ENCODE peak calls at places on chromosomes 16 and 17, in nine cellular contexts. One of them, this sample, is unnamed.

GRCh38 chr16:3095869-3096268 is 3.2 kb downstream of the ZSCAN10 start:
- DNase-seq in dermis microvascular lymphatic vessel endothelial cell: peak
- DNase-seq in endothelial cell: no peak
- DNase-seq in H4: no peak
- DNase-seq in fibroblast of lung: no peak
- DNase-seq in effector CD4-positive, alpha-beta T cell: peak
- DNase-seq in ovary: no peak
- DNase-seq in GM12865: peak
- DNase-seq in nucleus accumbens: no peak
- DNase-seq in this sample: no peak

GRCh38 chr17:54177606-54178308 is 355.0 kb downstream of the KIF2B start:
- DNase-seq in ovary: no peak
- DNase-seq in H4: no peak
- DNase-seq in endothelial cell: no peak
- DNase-seq in nucleus accumbens: no peak
- DNase-seq in GM12865: no peak
- DNase-seq in dermis microvascular lymphatic vessel endothelial cell: no peak
- DNase-seq in effector CD4-positive, alpha-beta T cell: no peak
- DNase-seq in fibroblast of lung: no peak
- DNase-seq in this sample: no peak

GRCh38 chr17:81518113-81518784 is 5.7 kb upstream of the ACTG1 start:
- DNase-seq in endothelial cell: no peak
- DNase-seq in fibroblast of lung: no peak
- DNase-seq in nucleus accumbens: no peak
- DNase-seq in H4: no peak
- DNase-seq in ovary: no peak
- DNase-seq in effector CD4-positive, alpha-beta T cell: no peak
- DNase-seq in dermis microvascular lymphatic vessel endothelial cell: no peak
- DNase-seq in GM12865: peak
- DNase-seq in this sample: no peak

GRCh38 chr17:73189417-73190099 is 3.3 kb upstream of the COG1 start:
- DNase-seq in H4: peak
- DNase-seq in endothelial cell: peak
- DNase-seq in ovary: no peak
- DNase-seq in dermis microvascular lymphatic vessel endothelial cell: peak
- DNase-seq in nucleus accumbens: no peak
- DNase-seq in effector CD4-positive, alpha-beta T cell: no peak
- DNase-seq in GM12865: peak
- DNase-seq in fibroblast of lung: peak
- DNase-seq in this sample: no peak

GRCh38 chr16:15032547-15033308 is 23.1 kb downstream of the NTAN1 start:
- DNase-seq in H4: no peak
- DNase-seq in endothelial cell: no peak
- DNase-seq in fibroblast of lung: peak
- DNase-seq in ovary: no peak
- DNase-seq in dermis microvascular lymphatic vessel endothelial cell: peak
- DNase-seq in effector CD4-positive, alpha-beta T cell: no peak
- DNase-seq in nucleus accumbens: no peak
- DNase-seq in GM12865: no peak
- DNase-seq in this sample: peak

GRCh38 chr16:48347191-48347860 is 37.9 kb downstream of the SIAH1 start:
- DNase-seq in nucleus accumbens: no peak
- DNase-seq in effector CD4-positive, alpha-beta T cell: no peak
- DNase-seq in ovary: no peak
- DNase-seq in H4: no peak
- DNase-seq in dermis microvascular lymphatic vessel endothelial cell: no peak
- DNase-seq in endothelial cell: no peak
- DNase-seq in GM12865: no peak
- DNase-seq in fibroblast of lung: no peak
- DNase-seq in this sample: no peak

GRCh38 chr16:9123871-9124270 is 32.4 kb downstream of the HAPSTR1 start:
- DNase-seq in dermis microvascular lymphatic vessel endothelial cell: no peak
- DNase-seq in ovary: no peak
- DNase-seq in nucleus accumbens: no peak
- DNase-seq in GM12865: peak
- DNase-seq in effector CD4-positive, alpha-beta T cell: no peak
- DNase-seq in H4: no peak
- DNase-seq in fibroblast of lung: peak
- DNase-seq in endothelial cell: no peak
- DNase-seq in this sample: peak

GRCh38 chr17:75799402-75799801 is 14.8 kb downstream of the UNK start:
- DNase-seq in dermis microvascular lymphatic vessel endothelial cell: no peak
- DNase-seq in nucleus accumbens: no peak
- DNase-seq in GM12865: no peak
- DNase-seq in ovary: no peak
- DNase-seq in fibroblast of lung: no peak
- DNase-seq in effector CD4-positive, alpha-beta T cell: no peak
- DNase-seq in endothelial cell: no peak
- DNase-seq in H4: no peak
- DNase-seq in this sample: peak

GRCh38 chr17:55735784-55736405 is 13.2 kb upstream of the TMEM100 start:
- DNase-seq in H4: peak
- DNase-seq in nucleus accumbens: no peak
- DNase-seq in GM12865: peak
- DNase-seq in fibroblast of lung: peak
- DNase-seq in ovary: peak
- DNase-seq in effector CD4-positive, alpha-beta T cell: no peak
- DNase-seq in endothelial cell: peak
- DNase-seq in dermis microvascular lymphatic vessel endothelial cell: peak
- DNase-seq in this sample: peak

GRCh38 chr17:73757324-73757942 is 113.2 kb upstream of the SDK2 start:
- DNase-seq in ovary: no peak
- DNase-seq in endothelial cell: no peak
- DNase-seq in H4: no peak
- DNase-seq in effector CD4-positive, alpha-beta T cell: no peak
- DNase-seq in dermis microvascular lymphatic vessel endothelial cell: no peak
- DNase-seq in nucleus accumbens: no peak
- DNase-seq in fibroblast of lung: no peak
- DNase-seq in GM12865: no peak
- DNase-seq in this sample: no peak

GRCh38 chr16:58196898-58197313 is 1.0 kb downstream of the CSNK2A2 start:
- DNase-seq in H4: no peak
- DNase-seq in fibroblast of lung: peak
- DNase-seq in GM12865: no peak
- DNase-seq in ovary: no peak
- DNase-seq in nucleus accumbens: no peak
- DNase-seq in endothelial cell: no peak
- DNase-seq in dermis microvascular lymphatic vessel endothelial cell: peak
- DNase-seq in effector CD4-positive, alpha-beta T cell: no peak
- DNase-seq in this sample: no peak

GRCh38 chr17:68344701-68345136 is 53.4 kb downstream of the ARSG start:
- DNase-seq in dermis microvascular lymphatic vessel endothelial cell: no peak
- DNase-seq in GM12865: no peak
- DNase-seq in fibroblast of lung: no peak
- DNase-seq in ovary: no peak
- DNase-seq in effector CD4-positive, alpha-beta T cell: peak
- DNase-seq in endothelial cell: no peak
- DNase-seq in H4: peak
- DNase-seq in nucleus accumbens: no peak
- DNase-seq in this sample: no peak

GRCh38 chr16:73031155-73031866 is 16.6 kb downstream of the ZFHX3 start:
- DNase-seq in effector CD4-positive, alpha-beta T cell: no peak
- DNase-seq in nucleus accumbens: no peak
- DNase-seq in dermis microvascular lymphatic vessel endothelial cell: no peak
- DNase-seq in H4: peak
- DNase-seq in endothelial cell: no peak
- DNase-seq in GM12865: no peak
- DNase-seq in fibroblast of lung: no peak
- DNase-seq in ovary: no peak
- DNase-seq in this sample: no peak

GRCh38 chr16:20750558-20750957 is 8.9 kb upstream of the THUMPD1 start:
- DNase-seq in effector CD4-positive, alpha-beta T cell: no peak
- DNase-seq in nucleus accumbens: no peak
- DNase-seq in dermis microvascular lymphatic vessel endothelial cell: no peak
- DNase-seq in ovary: no peak
- DNase-seq in GM12865: no peak
- DNase-seq in endothelial cell: no peak
- DNase-seq in H4: no peak
- DNase-seq in fibroblast of lung: no peak
- DNase-seq in this sample: no peak

GRCh38 chr16:75256871-75257343 is 5.5 kb upstream of the BCAR1 start:
- DNase-seq in GM12865: no peak
- DNase-seq in nucleus accumbens: no peak
- DNase-seq in dermis microvascular lymphatic vessel endothelial cell: peak
- DNase-seq in H4: no peak
- DNase-seq in fibroblast of lung: peak
- DNase-seq in effector CD4-positive, alpha-beta T cell: no peak
- DNase-seq in ovary: no peak
- DNase-seq in endothelial cell: no peak
- DNase-seq in this sample: no peak

GRCh38 chr17:41655611-41656111 is 31.3 kb upstream of the KRT17 start:
- DNase-seq in effector CD4-positive, alpha-beta T cell: no peak
- DNase-seq in GM12865: no peak
- DNase-seq in dermis microvascular lymphatic vessel endothelial cell: no peak
- DNase-seq in H4: no peak
- DNase-seq in fibroblast of lung: no peak
- DNase-seq in endothelial cell: no peak
- DNase-seq in ovary: no peak
- DNase-seq in nucleus accumbens: no peak
- DNase-seq in this sample: peak

GRCh38 chr17:2703606-2704005 is 8.0 kb downstream of the CLUH start:
- DNase-seq in nucleus accumbens: no peak
- DNase-seq in fibroblast of lung: no peak
- DNase-seq in endothelial cell: no peak
- DNase-seq in dermis microvascular lymphatic vessel endothelial cell: no peak
- DNase-seq in GM12865: no peak
- DNase-seq in effector CD4-positive, alpha-beta T cell: no peak
- DNase-seq in H4: no peak
- DNase-seq in ovary: peak
- DNase-seq in this sample: no peak

GRCh38 chr16:23955088-23955487 is 119.3 kb downstream of the PRKCB start:
- DNase-seq in ovary: no peak
- DNase-seq in nucleus accumbens: no peak
- DNase-seq in H4: no peak
- DNase-seq in endothelial cell: no peak
- DNase-seq in GM12865: no peak
- DNase-seq in effector CD4-positive, alpha-beta T cell: no peak
- DNase-seq in dermis microvascular lymphatic vessel endothelial cell: no peak
- DNase-seq in fibroblast of lung: no peak
- DNase-seq in this sample: peak

GRCh38 chr17:34163681-34164080 is 91.4 kb upstream of the CCL2 start:
- DNase-seq in H4: peak
- DNase-seq in effector CD4-positive, alpha-beta T cell: no peak
- DNase-seq in nucleus accumbens: no peak
- DNase-seq in fibroblast of lung: peak
- DNase-seq in dermis microvascular lymphatic vessel endothelial cell: no peak
- DNase-seq in endothelial cell: peak
- DNase-seq in ovary: no peak
- DNase-seq in GM12865: peak
- DNase-seq in this sample: no peak

GRCh38 chr17:74532115-74532514 is 840 bp upstream of the CD300LB start:
- DNase-seq in dermis microvascular lymphatic vessel endothelial cell: no peak
- DNase-seq in H4: no peak
- DNase-seq in fibroblast of lung: no peak
- DNase-seq in GM12865: peak
- DNase-seq in endothelial cell: no peak
- DNase-seq in ovary: no peak
- DNase-seq in effector CD4-positive, alpha-beta T cell: no peak
- DNase-seq in nucleus accumbens: peak
- DNase-seq in this sample: peak

GRCh38 chr16:66925322-66925840 is at the start of gene RRAD:
- DNase-seq in endothelial cell: no peak
- DNase-seq in ovary: peak
- DNase-seq in effector CD4-positive, alpha-beta T cell: no peak
- DNase-seq in fibroblast of lung: peak
- DNase-seq in dermis microvascular lymphatic vessel endothelial cell: peak
- DNase-seq in nucleus accumbens: no peak
- DNase-seq in GM12865: no peak
- DNase-seq in H4: no peak
- DNase-seq in this sample: no peak

GRCh38 chr17:61384384-61385090 is 15.1 kb upstream of the TBX2 start:
- DNase-seq in nucleus accumbens: no peak
- DNase-seq in endothelial cell: no peak
- DNase-seq in fibroblast of lung: no peak
- DNase-seq in ovary: no peak
- DNase-seq in H4: no peak
- DNase-seq in effector CD4-positive, alpha-beta T cell: no peak
- DNase-seq in dermis microvascular lymphatic vessel endothelial cell: no peak
- DNase-seq in GM12865: no peak
- DNase-seq in this sample: no peak

GRCh38 chr17:48890086-48890485 is 2.5 kb upstream of the ATP5MC1 start:
- DNase-seq in fibroblast of lung: no peak
- DNase-seq in GM12865: no peak
- DNase-seq in nucleus accumbens: no peak
- DNase-seq in H4: no peak
- DNase-seq in dermis microvascular lymphatic vessel endothelial cell: no peak
- DNase-seq in effector CD4-positive, alpha-beta T cell: no peak
- DNase-seq in ovary: no peak
- DNase-seq in endothelial cell: no peak
- DNase-seq in this sample: no peak

GRCh38 chr17:79586131-79586530 is 24.7 kb downstream of the RBFOX3 start:
- DNase-seq in dermis microvascular lymphatic vessel endothelial cell: no peak
- DNase-seq in effector CD4-positive, alpha-beta T cell: no peak
- DNase-seq in nucleus accumbens: no peak
- DNase-seq in fibroblast of lung: no peak
- DNase-seq in endothelial cell: no peak
- DNase-seq in ovary: no peak
- DNase-seq in H4: no peak
- DNase-seq in GM12865: no peak
- DNase-seq in this sample: no peak

GRCh38 chr16:72355561-72355960 is 183.6 kb upstream of the PMFBP1 start:
- DNase-seq in dermis microvascular lymphatic vessel endothelial cell: no peak
- DNase-seq in H4: no peak
- DNase-seq in effector CD4-positive, alpha-beta T cell: no peak
- DNase-seq in endothelial cell: no peak
- DNase-seq in GM12865: no peak
- DNase-seq in fibroblast of lung: peak
- DNase-seq in nucleus accumbens: no peak
- DNase-seq in ovary: no peak
- DNase-seq in this sample: no peak

GRCh38 chr16:11257131-11257938 is 1.3 kb upstream of the SOCS1 start:
- DNase-seq in effector CD4-positive, alpha-beta T cell: peak
- DNase-seq in ovary: peak
- DNase-seq in GM12865: peak
- DNase-seq in H4: peak
- DNase-seq in endothelial cell: peak
- DNase-seq in fibroblast of lung: peak
- DNase-seq in nucleus accumbens: peak
- DNase-seq in dermis microvascular lymphatic vessel endothelial cell: peak
- DNase-seq in this sample: peak

GRCh38 chr17:81636505-81637288 is at the start of the genes NPLOC4 and TSPAN10:
- DNase-seq in fibroblast of lung: peak
- DNase-seq in ovary: peak
- DNase-seq in dermis microvascular lymphatic vessel endothelial cell: peak
- DNase-seq in effector CD4-positive, alpha-beta T cell: peak
- DNase-seq in GM12865: peak
- DNase-seq in endothelial cell: peak
- DNase-seq in nucleus accumbens: peak
- DNase-seq in H4: peak
- DNase-seq in this sample: peak

GRCh38 chr16:74778646-74779045 is 4.0 kb upstream of the FA2H start:
- DNase-seq in fibroblast of lung: no peak
- DNase-seq in H4: no peak
- DNase-seq in GM12865: no peak
- DNase-seq in nucleus accumbens: no peak
- DNase-seq in endothelial cell: no peak
- DNase-seq in dermis microvascular lymphatic vessel endothelial cell: no peak
- DNase-seq in ovary: no peak
- DNase-seq in effector CD4-positive, alpha-beta T cell: no peak
- DNase-seq in this sample: no peak

GRCh38 chr16:67155305-67156145 is 4.2 kb downstream of the TRADD start:
- DNase-seq in endothelial cell: peak
- DNase-seq in H4: no peak
- DNase-seq in ovary: peak
- DNase-seq in nucleus accumbens: peak
- DNase-seq in effector CD4-positive, alpha-beta T cell: peak
- DNase-seq in fibroblast of lung: peak
- DNase-seq in GM12865: peak
- DNase-seq in dermis microvascular lymphatic vessel endothelial cell: peak
- DNase-seq in this sample: no peak

GRCh38 chr16:79089735-79090284 is 510.7 kb downstream of the MAF start:
- DNase-seq in GM12865: peak
- DNase-seq in fibroblast of lung: no peak
- DNase-seq in H4: peak
- DNase-seq in ovary: no peak
- DNase-seq in endothelial cell: no peak
- DNase-seq in effector CD4-positive, alpha-beta T cell: no peak
- DNase-seq in dermis microvascular lymphatic vessel endothelial cell: no peak
- DNase-seq in nucleus accumbens: no peak
- DNase-seq in this sample: no peak

GRCh38 chr17:76164331-76164730 is 23.3 kb upstream of the FOXJ1 start:
- DNase-seq in endothelial cell: no peak
- DNase-seq in H4: no peak
- DNase-seq in nucleus accumbens: no peak
- DNase-seq in dermis microvascular lymphatic vessel endothelial cell: no peak
- DNase-seq in ovary: no peak
- DNase-seq in GM12865: no peak
- DNase-seq in effector CD4-positive, alpha-beta T cell: no peak
- DNase-seq in fibroblast of lung: no peak
- DNase-seq in this sample: no peak